ENCODE peak calls at places on chromosomes 4 and X, in nine cellular contexts. T is stimulated activated naive CD4-positive, alpha-beta T cell; V is endothelial cell; W is head of caudate nucleus; X is cardiac fibroblast; G is NCI-H1092 treated with DMSO at 0.1 percent for 48 hours; I is ELR; F is RPMI7951; Z is NCI-H510A treated with DMSO at 0.1 percent for 48 hours. D is an unnamed sample.

GRCh38 chrX:50680990-50681389 is 133.0 kb downstream of the SHROOM4 start:
- DNase-seq in T (no peak), V (peak), W (no peak), X (peak), G (peak), I (no peak), F (no peak), Z (no peak), D (no peak)

GRCh38 chr4:37243061-37243460 is 1.5 kb upstream of the NWD2 start:
- DNase-seq in T (no peak), V (peak), W (no peak), X (no peak), G (no peak), I (no peak), F (no peak), Z (no peak), D (no peak)

GRCh38 chr4:72374156-72374555 is 194.9 kb downstream of the ADAMTS3 start:
- DNase-seq in T (no peak), V (no peak), W (no peak), X (peak), G (no peak), I (no peak), F (peak), Z (no peak), D (no peak)

GRCh38 chr4:57078685-57079521 is 31.3 kb downstream of the IGFBP7 start:
- DNase-seq in T (no peak), V (no peak), W (peak), X (no peak), G (peak), I (no peak), F (no peak), Z (peak), D (no peak)

GRCh38 chr4:55758570-55758969 is 61.0 kb upstream of the EXOC1L start:
- DNase-seq in T (no peak), V (no peak), W (no peak), X (peak), G (peak), I (no peak), F (no peak), Z (peak), D (no peak)

GRCh38 chr4:182297659-182298058 is 54.5 kb downstream of the TENM3 start:
- DNase-seq in T (no peak), V (no peak), W (no peak), X (peak), G (no peak), I (peak), F (peak), Z (no peak), D (no peak)

GRCh38 chrX:87299563-87300160 is 217.9 kb upstream of the KLHL4 start:
- DNase-seq in T (no peak), V (no peak), W (no peak), X (peak), G (peak), I (peak), F (peak), Z (peak), D (peak)

GRCh38 chr4:83716874-83717273 is 181.0 kb downstream of the GPAT3 start:
- DNase-seq in T (no peak), V (no peak), W (no peak), X (peak), G (no peak), I (peak), F (no peak), Z (no peak), D (no peak)

GRCh38 chrX:38717871-38718270 is 83.4 kb upstream of the MID1IP1 start:
- DNase-seq in T (no peak), V (peak), W (no peak), X (peak), G (no peak), I (peak), F (peak), Z (no peak), D (no peak)

GRCh38 chrX:49041683-49042529 is 1.3 kb downstream of the TFE3 start:
- DNase-seq in T (no peak), V (no peak), W (no peak), X (peak), G (no peak), I (peak), F (peak), Z (peak), D (no peak)

GRCh38 chr4:184763150-184763780 is 29.4 kb upstream of the CENPU start:
- DNase-seq in T (peak), V (no peak), W (no peak), X (no peak), G (no peak), I (no peak), F (no peak), Z (no peak), D (no peak)

GRCh38 chrX:129755779-129756650 is 17.2 kb downstream of the XPNPEP2 start:
- DNase-seq in T (peak), V (no peak), W (no peak), X (no peak), G (peak), I (no peak), F (no peak), Z (no peak), D (no peak)

GRCh38 chr4:156998500-156999174 is 27.0 kb upstream of the PDGFC start:
- DNase-seq in T (no peak), V (no peak), W (no peak), X (peak), G (no peak), I (no peak), F (no peak), Z (no peak), D (no peak)

D was measured in foreskin melanocyte.